ENCODE peak calls at places on chromosomes 11 and 22, in five cellular contexts. V is colonic mucosa, A is GM04503, Y is GM12865, N is GM06990. X is an unnamed sample.

GRCh38 chr22:20080445-20080775 is 369 bp downstream of the DGCR8 start:
- DNase-seq in Y (peak), A (no peak), V (peak), N (peak), X (no peak)

GRCh38 chr11:121329786-121330395 is 37.3 kb downstream of the SC5D start:
- DNase-seq in A (no peak), N (no peak), V (no peak), Y (no peak), X (no peak)

GRCh38 chr11:46026616-46027293 is 94.5 kb downstream of the PHF21A start:
- DNase-seq in N (no peak), V (no peak), Y (no peak), A (peak), X (no peak)

GRCh38 chr11:15818132-15818842 is 538.1 kb downstream of the SOX6 start:
- DNase-seq in V (peak), A (no peak), N (no peak), Y (no peak), X (no peak)

GRCh38 chr22:42978453-42979103 is 36.4 kb downstream of the PACSIN2 start:
- DNase-seq in A (no peak), N (no peak), V (no peak), Y (no peak), X (no peak)

GRCh38 chr22:19535001-19535400 is 10.8 kb upstream of the CLDN5 start:
- DNase-seq in N (no peak), Y (no peak), V (no peak), A (no peak), X (no peak)

GRCh38 chr11:11966826-11967668 is 41.4 kb downstream of the DKK3 start:
- DNase-seq in N (peak), V (peak), Y (peak), A (no peak), X (peak)

GRCh38 chr11:19524171-19524671 is 188.4 kb upstream of the NAV2 start:
- DNase-seq in V (no peak), N (no peak), A (no peak), Y (no peak), X (no peak)

GRCh38 chr11:114061053-114062049 is 1.8 kb downstream of the ZBTB16 start:
- DNase-seq in A (no peak), V (no peak), Y (no peak), N (no peak), X (no peak)

GRCh38 chr11:12682288-12682687 is 8.1 kb downstream of the TEAD1 start:
- DNase-seq in N (no peak), V (no peak), A (no peak), Y (no peak), X (no peak)

GRCh38 chr11:94768602-94769511 is 701 bp downstream of the AMOTL1 start:
- DNase-seq in V (no peak), A (no peak), Y (no peak), N (peak), X (peak)

GRCh38 chr11:8070417-8071101 is 10.5 kb upstream of the TUB start:
- DNase-seq in Y (peak), V (no peak), N (no peak), A (no peak), X (peak)

GRCh38 chr22:22908941-22909604 is 21.5 kb downstream of the IGLL5 start:
- DNase-seq in A (no peak), Y (no peak), V (no peak), N (no peak), X (no peak)

X was measured in NCI-H1105 treated with DMSO at 0.1 percent for 48 hours.